ENCODE peak calls at places on chromosomes 13 and 19, in four cellular contexts. Z, K, O and S are unnamed samples.

GRCh38 chr19:11295665-11296245 is at the start of gene TSPAN16:
- DNase-seq in Z (no peak), K (peak), O (no peak), S (no peak)

GRCh38 chr19:362154-362553 is 17.6 kb upstream of the MIER2 start:
- DNase-seq in Z (no peak), K (no peak), O (no peak), S (no peak)

GRCh38 chr19:50171752-50172151 is 8.7 kb upstream of the IZUMO2 start:
- DNase-seq in Z (no peak), K (no peak), O (no peak), S (no peak)

GRCh38 chr19:1489463-1489971 is 633 bp downstream of the PCSK4 start:
- DNase-seq in Z (no peak), K (no peak), O (no peak), S (no peak)

GRCh38 chr19:48480476-48481190 is 11.5 kb downstream of the CYTH2 start:
- DNase-seq in Z (no peak), K (peak), O (no peak), S (no peak)

GRCh38 chr13:24574847-24575246 is 62.3 kb upstream of the PARP4 start:
- DNase-seq in Z (no peak), K (no peak), O (no peak), S (no peak)

GRCh38 chr19:2034729-2035589 is 16.1 kb downstream of the MKNK2 start:
- DNase-seq in Z (peak), K (peak), O (peak), S (peak)

GRCh38 chr19:3386447-3387234 is 20.3 kb downstream of the NFIC start:
- DNase-seq in Z (no peak), K (no peak), O (no peak), S (no peak)

GRCh38 chr13:42696191-42696590 is 85.2 kb upstream of the FAM216B start:
- DNase-seq in Z (peak), K (no peak), O (peak), S (peak)

GRCh38 chr13:21321269-21321668 is 137.8 kb downstream of the ZDHHC20 start:
- DNase-seq in Z (no peak), K (no peak), O (no peak), S (no peak)

GRCh38 chr13:21320642-21321034 is 138.5 kb downstream of the ZDHHC20 start:
- DNase-seq in Z (no peak), K (no peak), O (no peak), S (no peak)

GRCh38 chr13:21316376-21316775 is 139.9 kb downstream of the MRPL57 start:
- DNase-seq in Z (no peak), K (no peak), O (no peak), S (no peak)

GRCh38 chr13:21319869-21320641 is 139.0 kb downstream of the ZDHHC20 start:
- DNase-seq in Z (no peak), K (no peak), O (no peak), S (no peak)

GRCh38 chr13:21318891-21319532 is 140.1 kb downstream of the ZDHHC20 start:
- DNase-seq in Z (no peak), K (no peak), O (no peak), S (no peak)
- H3K4me3 ChIP-seq in Z (peak), K (no peak), O (no peak), S (no peak)

GRCh38 chr13:20703785-20704458 is 423 bp downstream of the IL17D start:
- DNase-seq in Z (peak), K (peak), O (peak), S (peak)
- TF ChIP-seq CTCF in Z (peak), K (peak), O (peak), S (peak)

GRCh38 chr19:53553865-53554791 is 16.2 kb downstream of the ZNF331 start:
- DNase-seq in Z (peak), K (peak), O (peak), S (peak)
- H3K4me3 ChIP-seq in Z (peak), K (peak), O (peak), S (peak)

GRCh38 chr19:15840833-15841232 is 25.4 kb upstream of the OR10H1 start:
- DNase-seq in Z (no peak), K (no peak), O (no peak), S (no peak)

GRCh38 chr19:15846923-15847322 is 31.5 kb upstream of the OR10H1 start:
- DNase-seq in Z (no peak), K (no peak), O (no peak), S (no peak)

GRCh38 chr19:15843186-15843585 is 27.7 kb upstream of the OR10H1 start:
- DNase-seq in Z (no peak), K (no peak), O (no peak), S (no peak)

GRCh38 chr19:15836595-15837398 is 21.3 kb upstream of the OR10H1 start:
- DNase-seq in Z (peak), K (peak), O (peak), S (peak)

DNA sequence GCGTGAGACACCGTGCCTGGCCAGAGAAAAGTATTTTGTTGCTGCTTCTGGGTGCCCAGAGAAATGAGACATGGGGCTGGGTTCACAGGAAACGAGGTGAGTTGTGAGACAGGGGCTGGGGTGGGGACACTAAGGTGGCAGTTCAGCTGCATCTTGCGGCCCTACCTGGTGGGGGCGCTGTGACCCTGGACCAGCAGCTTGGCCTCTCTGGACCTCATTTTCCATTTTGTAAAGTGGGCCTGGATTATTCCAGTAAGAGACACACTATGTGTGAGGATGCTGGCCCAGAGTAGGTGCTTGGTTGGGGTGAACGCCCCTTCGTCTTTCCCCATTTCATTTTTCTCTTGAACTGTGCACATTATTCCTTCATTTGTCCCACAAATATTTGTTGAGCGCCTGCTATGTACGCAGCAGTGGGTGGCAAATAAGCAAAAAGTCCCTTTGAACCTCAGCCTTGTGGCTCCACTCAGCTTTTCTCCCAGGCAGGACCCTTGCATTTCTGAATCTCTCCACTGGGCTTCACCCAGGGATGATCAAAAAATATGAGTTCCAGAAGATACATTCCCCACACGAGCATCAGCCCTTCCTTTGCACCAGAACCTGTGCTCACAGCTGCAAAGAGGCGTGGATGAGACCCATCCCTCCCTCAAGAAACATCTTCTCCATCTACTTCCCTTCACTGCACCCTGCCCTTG is 26.6 kb upstream of the OR10H1 start:
- DNase-seq in Z (no peak), K (no peak), O (no peak), S (no peak)
- TF ChIP-seq CTCF in Z (peak), K (no peak), O (no peak), S (no peak)

GRCh38 chr19:43814663-43815352 is 12.3 kb upstream of the ZNF283 start:
- DNase-seq in Z (peak), K (no peak), O (no peak), S (no peak)

GRCh38 chr19:43820861-43821215 is 6.3 kb upstream of the ZNF283 start:
- DNase-seq in Z (no peak), K (no peak), O (no peak), S (no peak)

GRCh38 chr19:43818500-43818899 is 8.6 kb upstream of the ZNF283 start:
- DNase-seq in Z (peak), K (no peak), O (no peak), S (no peak)

DNA sequence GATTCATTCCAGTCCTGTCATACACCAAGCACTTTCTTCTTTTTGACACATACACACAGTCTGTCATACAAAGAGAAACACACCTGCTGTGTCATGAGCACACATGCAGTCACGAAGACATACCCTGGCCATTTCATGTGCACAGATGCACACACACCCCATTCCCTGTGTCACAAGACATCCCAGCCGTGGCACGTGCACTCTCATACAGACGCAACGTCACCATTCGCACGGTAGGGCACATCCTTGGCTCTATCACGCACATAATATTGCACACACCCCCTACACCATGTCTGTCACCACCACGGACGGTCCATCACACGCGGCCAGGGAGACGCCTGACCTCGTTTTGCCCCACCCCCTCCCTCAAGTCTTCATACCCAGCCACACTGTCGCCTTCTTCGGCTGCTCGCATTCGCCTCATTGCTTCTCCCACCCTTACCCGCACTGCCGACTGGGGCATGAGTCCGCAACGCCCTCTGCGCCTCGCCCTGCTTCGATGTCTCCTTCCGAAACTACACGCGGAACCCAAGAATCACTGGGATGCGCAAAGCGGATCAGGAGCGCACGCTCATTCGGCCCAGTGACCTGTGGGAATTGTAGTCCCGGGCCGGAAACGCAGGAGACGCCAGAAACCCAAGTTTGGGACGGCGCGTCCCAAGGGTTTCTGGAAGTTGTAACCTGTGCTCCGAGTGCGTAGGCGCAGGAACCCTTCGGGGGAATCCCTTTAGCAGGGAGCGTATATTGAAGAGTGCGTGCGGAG is 6.8 kb upstream of the ZNF283 start:
- DNase-seq in Z (no peak), K (no peak), O (peak), S (peak)
- H3K4me3 ChIP-seq in Z (peak), K (peak), O (peak), S (peak)

GRCh38 chr19:16142032-16142580 is 1.4 kb upstream of the HSH2D start:
- DNase-seq in Z (no peak), K (no peak), O (no peak), S (no peak)

GRCh38 chr19:16143399-16144215 is at the start of gene HSH2D:
- DNase-seq in Z (peak), K (no peak), O (no peak), S (no peak)

GRCh38 chr19:16136185-16137067 is 7.1 kb upstream of the HSH2D start:
- DNase-seq in Z (no peak), K (no peak), O (no peak), S (peak)

GRCh38 chr19:16141043-16141442 is 2.4 kb upstream of the HSH2D start:
- DNase-seq in Z (no peak), K (no peak), O (no peak), S (no peak)

DNA sequence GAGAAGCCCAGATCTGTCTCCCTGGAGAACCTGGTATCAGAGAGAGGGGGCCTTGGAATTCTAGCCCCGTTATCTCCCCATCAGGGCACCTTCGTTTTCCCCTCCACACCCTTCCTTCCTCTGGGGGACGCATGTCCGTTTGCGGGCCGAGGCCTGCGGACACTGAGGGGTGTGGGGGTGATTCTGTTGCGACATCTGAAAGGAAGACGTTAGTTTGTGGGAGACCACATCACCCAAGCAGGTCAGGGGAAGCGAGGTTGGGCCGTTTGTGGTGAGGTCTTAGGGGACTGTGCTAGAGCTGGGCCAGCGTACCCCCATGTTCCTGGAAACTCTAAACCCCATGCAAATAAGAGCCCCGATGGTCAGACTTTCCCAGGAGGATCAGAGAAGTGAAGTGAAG is 3.7 kb upstream of the HSH2D start:
- DNase-seq in Z (no peak), K (no peak), O (no peak), S (no peak)
- TF ChIP-seq CTCF in Z (no peak), K (no peak), O (no peak), S (no peak)